ENCODE peak calls at places on chromosomes 3 and 15, in five cellular contexts. S is sigmoid colon, Q is gastrocnemius medialis, A is cardiac muscle cell, E is esophagus muscularis mucosa. V is an unnamed sample. For H3K4me1, the result is how much of the 10 kb centered on the place peaks cover.

GRCh38 chr15:45594322-45594721 is 7.1 kb downstream of the BLOC1S6 start:
- DNase-seq in S (no peak), Q (no peak), A (no peak), E (peak), V (no peak)

GRCh38 chr15:33104276-33104675 is 90.2 kb downstream of the FMN1 start:
- DNase-seq in S (no peak), Q (no peak), A (no peak), E (no peak), V (no peak)

GRCh38 chr3:72618739-72619138 is 229.5 kb downstream of the SHQ1 start:
- DNase-seq in S (no peak), Q (no peak), A (no peak), E (no peak), V (no peak)

GRCh38 chr3:101720851-101721649 is 3.4 kb upstream of the CEP97 start:
- DNase-seq in S (no peak), Q (no peak), A (no peak), E (no peak), V (no peak)

GRCh38 chr15:43776718-43777292 is at the start of gene ELL3:
- DNase-seq in S (peak), Q (peak), A (peak), E (peak), V (no peak)

GRCh38 chr3:151843275-151843674 is 29.4 kb downstream of the AADAC start:
- DNase-seq in S (no peak), Q (no peak), A (no peak), E (no peak), V (no peak)

GRCh38 chr3:143188881-143189280 is 69.3 kb downstream of the CHST2 start:
- DNase-seq in S (no peak), Q (no peak), A (no peak), E (no peak), V (no peak)

GRCh38 chr3:36135863-36136262 is 244.4 kb upstream of the STAC start:
- DNase-seq in S (no peak), Q (no peak), A (no peak), E (no peak), V (no peak)

GRCh38 chr3:184647405-184647936 is 64.4 kb downstream of the MAGEF1 start:
- DNase-seq in S (no peak), Q (no peak), A (no peak), E (no peak), V (no peak)

GRCh38 chr3:25713316-25713967 is 48.7 kb upstream of the TOP2B start:
- DNase-seq in S (no peak), Q (no peak), A (no peak), E (no peak), V (no peak)

GRCh38 chr15:26772588-26773484 is at the start of gene GABRB3:
- DNase-seq in S (no peak), Q (no peak), A (peak), E (no peak), V (no peak)

GRCh38 chr15:77853008-77853328 is 220.3 kb upstream of the LINGO1 start:
- DNase-seq in S (peak), Q (no peak), A (no peak), E (no peak), V (no peak)

GRCh38 chr3:43584043-43584826 is 37.6 kb downstream of the ANO10 start:
- DNase-seq in S (no peak), Q (no peak), A (no peak), E (no peak), V (no peak)

GRCh38 chr3:74613060-74613459 is 1.4 kb downstream of the CNTN3 start:
- DNase-seq in S (no peak), Q (no peak), A (no peak), E (no peak), V (no peak)

GRCh38 chr3:74617786-74618185 is 3.3 kb upstream of the CNTN3 start:
- DNase-seq in S (no peak), Q (no peak), A (no peak), E (no peak), V (no peak)

GRCh38 chr3:74614133-74614967 is at the start of gene CNTN3:
- DNase-seq in S (peak), Q (no peak), A (peak), E (no peak), V (no peak)

GRCh38 chr3:74607803-74608202 is 6.7 kb downstream of the CNTN3 start:
- DNase-seq in S (no peak), Q (no peak), A (no peak), E (no peak), V (no peak)

GRCh38 chr3:74613566-74613965 is 893 bp downstream of the CNTN3 start:
- DNase-seq in S (no peak), Q (no peak), A (no peak), E (no peak), V (no peak)
- H3K27ac ChIP-seq in S (no peak), Q (no peak), A (no peak), E (no peak), V (peak)

DNA sequence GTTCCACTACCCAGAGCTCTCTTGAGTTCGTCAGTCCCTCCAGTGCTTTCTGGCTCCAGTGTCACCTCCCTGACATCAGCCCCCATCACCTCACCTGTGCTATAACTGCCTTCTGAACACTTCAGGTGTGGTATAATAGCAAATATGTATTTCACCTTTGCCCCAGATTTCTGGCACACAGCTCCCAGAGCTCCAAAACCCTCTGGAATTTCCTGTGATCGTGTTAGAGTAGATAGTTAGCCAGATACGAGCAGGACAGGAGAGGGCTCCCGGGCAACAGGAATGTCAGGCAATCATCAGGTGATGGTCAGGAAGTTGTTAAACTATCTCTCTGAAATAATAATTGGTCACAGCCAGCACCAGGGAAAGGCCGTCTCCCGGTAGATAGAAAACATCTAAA is 22.6 kb upstream of the LIMD1 start:
- DNase-seq in S (peak), Q (peak), A (no peak), E (no peak), V (no peak)
- H3K4me1 ChIP-seq in S (under half), Q (under half), A (under half), E (under half), V (under half)

GRCh38 chr3:11226042-11226370 is 46.2 kb upstream of the ATG7 start:
- DNase-seq in S (no peak), Q (no peak), A (no peak), E (no peak), V (no peak)
- H3K27ac ChIP-seq in S (peak), Q (peak), A (no peak), E (peak), V (peak)

GRCh38 chr3:8311321-8311720 is 190.3 kb upstream of the LMCD1 start:
- DNase-seq in S (no peak), Q (no peak), A (no peak), E (no peak), V (no peak)
- H3K4me1 ChIP-seq in S (under half), Q (under half), A (under half), E (under half), V (under half)

GRCh38 chr3:32820430-32820829 is 2.6 kb downstream of the TRIM71 start:
- DNase-seq in S (no peak), Q (no peak), A (no peak), E (no peak), V (no peak)

GRCh38 chr3:32821686-32822296 is 4.0 kb downstream of the TRIM71 start:
- DNase-seq in S (no peak), Q (no peak), A (peak), E (no peak), V (no peak)

GRCh38 chr3:32820971-32821685 is 3.3 kb downstream of the TRIM71 start:
- DNase-seq in S (no peak), Q (no peak), A (no peak), E (no peak), V (no peak)

GRCh38 chr3:32825601-32826375 is 8.0 kb downstream of the TRIM71 start:
- DNase-seq in S (no peak), Q (no peak), A (no peak), E (no peak), V (no peak)

GRCh38 chr3:32822609-32823498 is 5.1 kb downstream of the TRIM71 start:
- DNase-seq in S (no peak), Q (no peak), A (no peak), E (no peak), V (no peak)
- H3K27ac ChIP-seq in S (no peak), Q (no peak), A (peak), E (no peak), V (no peak)

DNA sequence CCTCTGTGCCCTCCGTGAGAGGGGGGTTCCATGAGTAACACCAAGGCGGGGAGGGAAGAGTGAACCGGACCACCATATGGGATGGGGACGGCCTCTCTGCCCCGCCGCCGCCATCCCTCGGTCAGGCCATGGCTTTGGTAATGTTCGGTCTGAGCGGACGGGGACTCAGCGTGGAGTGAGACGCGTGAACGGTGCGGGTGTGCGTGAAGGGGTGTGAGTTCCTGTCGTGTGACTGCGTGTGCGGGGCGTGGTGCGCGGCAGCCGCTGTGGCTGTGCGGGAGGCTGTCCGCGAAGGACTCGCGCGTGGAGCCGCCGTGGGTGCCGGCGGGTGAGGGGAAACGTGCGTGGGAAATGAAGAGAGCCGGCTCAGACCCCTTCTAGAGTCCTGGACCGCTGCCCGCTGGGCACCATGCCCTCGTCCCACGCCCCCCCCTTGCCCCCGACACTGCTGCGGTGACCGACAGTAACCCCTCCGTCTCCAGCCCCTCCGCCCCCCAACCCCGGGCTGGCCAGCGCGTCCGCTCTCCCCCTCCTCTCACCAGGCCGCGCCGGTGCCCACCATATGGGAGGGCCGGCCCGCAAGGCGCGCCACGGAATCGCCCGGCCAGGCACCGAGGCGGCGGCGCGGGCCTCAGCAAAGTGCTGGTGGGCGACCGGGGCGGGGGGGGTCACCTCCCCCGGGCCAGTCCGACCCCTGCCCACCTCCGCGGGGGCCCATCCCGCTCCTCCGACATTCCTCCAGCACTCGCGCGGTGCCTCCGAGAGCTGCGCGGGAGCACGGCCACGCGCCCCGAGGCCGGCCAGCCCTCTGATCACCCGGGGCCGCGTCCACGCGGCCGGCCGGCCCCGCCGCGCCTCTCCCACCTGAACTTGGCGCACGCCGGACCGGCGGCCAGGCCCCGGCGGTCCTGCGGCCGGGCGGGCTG is 572 bp downstream of the KLF15 start:
- DNase-seq in S (peak), Q (peak), A (peak), E (no peak), V (no peak)
- H3K4me1 ChIP-seq in S (under half), Q (half or more), A (under half), E (half or more), V (under half)

GRCh38 chr15:74843445-74843828 is 481 bp upstream of the ULK3 start:
- DNase-seq in S (no peak), Q (no peak), A (no peak), E (no peak), V (no peak)

GRCh38 chr15:74840851-74841760 is 1.9 kb downstream of the ULK3 start:
- DNase-seq in S (no peak), Q (no peak), A (no peak), E (no peak), V (no peak)

GRCh38 chr15:74843891-74844299 is 939 bp upstream of the ULK3 start:
- DNase-seq in S (no peak), Q (no peak), A (no peak), E (no peak), V (no peak)

GRCh38 chr15:74842581-74843444 is at the start of gene ULK3:
- DNase-seq in S (peak), Q (peak), A (peak), E (peak), V (peak)

DNA sequence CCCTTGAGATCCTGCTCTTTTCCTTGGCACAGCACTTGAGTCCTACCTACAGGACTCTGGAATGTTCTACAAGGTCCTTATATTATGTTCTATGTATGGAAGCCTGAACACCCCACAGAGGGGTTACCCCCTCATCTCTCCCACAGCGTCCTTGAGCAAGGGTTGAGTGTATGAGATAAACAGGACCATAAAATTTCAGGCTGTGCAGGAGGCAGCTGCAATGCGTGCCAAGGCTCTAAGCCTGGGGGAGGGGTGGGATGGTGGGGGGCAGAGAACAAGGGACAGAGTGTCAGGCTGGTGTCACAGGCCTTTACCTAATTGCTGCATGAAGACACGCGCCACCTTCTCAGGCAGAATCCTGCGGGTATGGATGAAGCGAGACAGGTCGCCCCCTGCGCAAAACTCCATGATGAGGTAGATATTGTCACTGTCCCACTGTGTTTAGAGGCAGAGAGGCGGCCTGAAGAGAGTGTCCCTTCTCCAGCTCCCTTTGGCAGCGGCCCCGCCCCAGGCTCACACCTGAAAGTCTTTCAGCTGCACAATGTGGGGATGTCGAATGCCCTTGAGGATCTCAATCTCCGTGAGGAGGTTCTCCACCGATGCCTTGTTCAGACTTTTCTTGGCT is 1.1 kb downstream of the ULK3 start:
- DNase-seq in S (no peak), Q (no peak), A (no peak), E (no peak), V (no peak)
- H3K27ac ChIP-seq in S (peak), Q (no peak), A (no peak), E (no peak), V (no peak)

V was measured in thoracic aorta.